ENCODE peak calls at places on chromosome 19, in six cellular contexts. W is nephron progenitor cell; X is CD8-positive, alpha-beta memory T cell; B is RWPE1; M is epithelial cell of esophagus; D is GM04503. F is an unnamed sample.

GRCh38 chr19:53898680-53899341 is 10.3 kb upstream of the CACNG7 start:
- DNase-seq in X (no peak), W (peak), D (no peak), B (peak), M (no peak), F (no peak)

GRCh38 chr19:4707956-4708650 is 15.5 kb downstream of the DPP9 start:
- DNase-seq in B (no peak), M (no peak), X (no peak), D (no peak), W (no peak), F (no peak)

GRCh38 chr19:18841400-18841799 is 9.6 kb downstream of the UPF1 start:
- DNase-seq in B (no peak), D (no peak), W (no peak), X (no peak), M (no peak), F (no peak)

GRCh38 chr19:14432817-14433453 is at the start of gene PKN1:
- DNase-seq in X (no peak), B (peak), D (no peak), M (no peak), W (peak), F (peak)

GRCh38 chr19:35911790-35912189 is 3.7 kb upstream of the TYROBP start:
- DNase-seq in W (no peak), X (no peak), M (peak), D (no peak), B (peak), F (peak)

GRCh38 chr19:16216744-16217670 is 19.3 kb downstream of the AP1M1 start:
- DNase-seq in X (peak), W (no peak), D (no peak), B (no peak), M (no peak), F (no peak)

GRCh38 chr19:30564551-30565011 is 192.4 kb downstream of the ZNF536 start:
- DNase-seq in M (no peak), W (no peak), X (no peak), B (no peak), D (no peak), F (no peak)

GRCh38 chr19:54521022-54521859 is 18.6 kb downstream of the LAIR2 start:
- DNase-seq in W (no peak), M (no peak), B (no peak), D (no peak), X (no peak), F (no peak)

GRCh38 chr19:46803555-46803954 is 15.2 kb upstream of the SLC1A5 start:
- DNase-seq in M (no peak), W (no peak), B (no peak), X (no peak), D (no peak), F (no peak)

GRCh38 chr19:47239152-47239551 is 8.2 kb upstream of the BBC3 start:
- DNase-seq in D (no peak), W (no peak), B (no peak), M (no peak), X (no peak), F (no peak)

GRCh38 chr19:10603873-10604459 is 16.9 kb upstream of the AP1M2 start:
- DNase-seq in W (no peak), M (no peak), D (no peak), B (no peak), X (peak), F (peak)

GRCh38 chr19:35388277-35389054 is 17.6 kb downstream of the GPR42 start:
- DNase-seq in D (no peak), X (no peak), W (no peak), M (no peak), B (no peak), F (no peak)

GRCh38 chr19:34481861-34482379 is 362 bp downstream of the WTIP start:
- DNase-seq in D (no peak), M (peak), W (no peak), B (peak), X (no peak), F (no peak)

GRCh38 chr19:14544977-14545715 is 15.8 kb downstream of the TECR start:
- DNase-seq in B (no peak), M (peak), X (no peak), D (no peak), W (no peak), F (no peak)

GRCh38 chr19:47881757-47882156 is 4.4 kb downstream of the SULT2A1 start:
- DNase-seq in X (no peak), D (no peak), W (no peak), M (no peak), B (no peak), F (no peak)

GRCh38 chr19:17931532-17932191 is 1.2 kb upstream of the CCDC124 start:
- DNase-seq in B (no peak), W (peak), X (no peak), M (no peak), D (no peak), F (no peak)

GRCh38 chr19:38034153-38034835 is 127.3 kb downstream of the SIPA1L3 start:
- DNase-seq in X (no peak), M (no peak), W (no peak), B (no peak), D (no peak), F (no peak)